ENCODE peak calls at places on chromosome 18, in six cellular contexts. One of them, this sample, is unnamed.

GRCh38 chr18:42765225-42765624 is 350.3 kb downstream of the RIT2 start:
- DNase-seq in endothelial cell of umbilical vein: no peak
- DNase-seq in K562: no peak
- DNase-seq in HepG2: no peak
- DNase-seq in GM12878: no peak
- DNase-seq in A549: no peak
- DNase-seq in this sample: no peak

GRCh38 chr18:59516356-59517155 is 157.5 kb upstream of the LMAN1 start:
- DNase-seq in K562: peak
- DNase-seq in GM12878: no peak
- DNase-seq in A549: peak
- DNase-seq in HepG2: peak
- DNase-seq in endothelial cell of umbilical vein: peak
- DNase-seq in this sample: no peak

GRCh38 chr18:2173464-2173863 is 397.8 kb downstream of the METTL4 start:
- DNase-seq in A549: peak
- DNase-seq in K562: no peak
- DNase-seq in endothelial cell of umbilical vein: peak
- DNase-seq in GM12878: no peak
- DNase-seq in HepG2: no peak
- DNase-seq in this sample: peak

GRCh38 chr18:23918395-23919032 is 96.0 kb upstream of the TTC39C start:
- DNase-seq in A549: peak
- DNase-seq in K562: peak
- DNase-seq in endothelial cell of umbilical vein: peak
- DNase-seq in GM12878: no peak
- DNase-seq in HepG2: peak
- DNase-seq in this sample: peak

GRCh38 chr18:50814387-50814786 is 5.4 kb downstream of the MRO start:
- DNase-seq in A549: no peak
- DNase-seq in GM12878: no peak
- DNase-seq in K562: no peak
- DNase-seq in endothelial cell of umbilical vein: no peak
- DNase-seq in HepG2: no peak
- DNase-seq in this sample: no peak

GRCh38 chr18:22378672-22379282 is 38.9 kb downstream of the CTAGE1 start:
- DNase-seq in endothelial cell of umbilical vein: peak
- DNase-seq in A549: peak
- DNase-seq in HepG2: peak
- DNase-seq in K562: peak
- DNase-seq in GM12878: no peak
- DNase-seq in this sample: peak

GRCh38 chr18:3306391-3306790 is 44.5 kb downstream of the MYL12B start:
- DNase-seq in HepG2: no peak
- DNase-seq in endothelial cell of umbilical vein: no peak
- DNase-seq in A549: no peak
- DNase-seq in GM12878: no peak
- DNase-seq in K562: no peak
- DNase-seq in this sample: no peak

GRCh38 chr18:50401888-50402287 is 27.0 kb downstream of the SKA1 start:
- DNase-seq in K562: peak
- DNase-seq in endothelial cell of umbilical vein: no peak
- DNase-seq in HepG2: peak
- DNase-seq in GM12878: no peak
- DNase-seq in A549: no peak
- DNase-seq in this sample: no peak

GRCh38 chr18:59769105-59769865 is 72.1 kb upstream of the CCBE1 start:
- DNase-seq in HepG2: no peak
- DNase-seq in K562: no peak
- DNase-seq in endothelial cell of umbilical vein: no peak
- DNase-seq in GM12878: no peak
- DNase-seq in A549: no peak
- DNase-seq in this sample: no peak

GRCh38 chr18:28802546-28802945 is 625.6 kb upstream of the CDH2 start:
- DNase-seq in K562: no peak
- DNase-seq in HepG2: no peak
- DNase-seq in GM12878: no peak
- DNase-seq in endothelial cell of umbilical vein: peak
- DNase-seq in A549: no peak
- DNase-seq in this sample: no peak

GRCh38 chr18:60067426-60068210 is 167.8 kb downstream of the PMAIP1 start:
- DNase-seq in K562: no peak
- DNase-seq in GM12878: no peak
- DNase-seq in HepG2: no peak
- DNase-seq in endothelial cell of umbilical vein: no peak
- DNase-seq in A549: no peak
- DNase-seq in this sample: no peak

GRCh38 chr18:32770181-32770650 is 2.6 kb downstream of the KLHL14 start:
- DNase-seq in GM12878: no peak
- DNase-seq in A549: no peak
- DNase-seq in endothelial cell of umbilical vein: no peak
- DNase-seq in K562: no peak
- DNase-seq in HepG2: peak
- DNase-seq in this sample: no peak

GRCh38 chr18:3015203-3015590 is 2.3 kb upstream of the LPIN2 start:
- DNase-seq in endothelial cell of umbilical vein: peak
- DNase-seq in GM12878: no peak
- DNase-seq in K562: peak
- DNase-seq in A549: peak
- DNase-seq in HepG2: peak
- DNase-seq in this sample: peak

GRCh38 chr18:12657048-12657848 is 659 bp downstream of the SPIRE1 start:
- DNase-seq in A549: peak
- DNase-seq in GM12878: no peak
- DNase-seq in endothelial cell of umbilical vein: peak
- DNase-seq in HepG2: no peak
- DNase-seq in K562: peak
- DNase-seq in this sample: peak

GRCh38 chr18:10926565-10927194 is 222.7 kb downstream of the PIEZO2 start:
- DNase-seq in GM12878: peak
- DNase-seq in HepG2: no peak
- DNase-seq in K562: no peak
- DNase-seq in endothelial cell of umbilical vein: peak
- DNase-seq in A549: no peak
- DNase-seq in this sample: peak

GRCh38 chr18:21831413-21831831 is 90.8 kb downstream of the MIB1 start:
- DNase-seq in GM12878: no peak
- DNase-seq in K562: no peak
- DNase-seq in HepG2: no peak
- DNase-seq in endothelial cell of umbilical vein: no peak
- DNase-seq in A549: no peak
- DNase-seq in this sample: no peak

GRCh38 chr18:11260963-11261441 is 111.6 kb upstream of the PIEZO2 start:
- DNase-seq in GM12878: no peak
- DNase-seq in HepG2: no peak
- DNase-seq in endothelial cell of umbilical vein: no peak
- DNase-seq in A549: no peak
- DNase-seq in K562: no peak
- DNase-seq in this sample: no peak

GRCh38 chr18:5582054-5582453 is 38.3 kb upstream of the EPB41L3 start:
- DNase-seq in HepG2: no peak
- DNase-seq in endothelial cell of umbilical vein: peak
- DNase-seq in K562: no peak
- DNase-seq in A549: no peak
- DNase-seq in GM12878: no peak
- DNase-seq in this sample: no peak

GRCh38 chr18:37845498-37845897 is 279.9 kb upstream of the CELF4 start:
- DNase-seq in endothelial cell of umbilical vein: no peak
- DNase-seq in HepG2: no peak
- DNase-seq in GM12878: no peak
- DNase-seq in A549: no peak
- DNase-seq in K562: no peak
- DNase-seq in this sample: no peak

GRCh38 chr18:11676867-11677266 is 12.2 kb upstream of the GNAL start:
- DNase-seq in K562: peak
- DNase-seq in A549: peak
- DNase-seq in GM12878: no peak
- DNase-seq in HepG2: no peak
- DNase-seq in endothelial cell of umbilical vein: no peak
- DNase-seq in this sample: peak

GRCh38 chr18:74901347-74902169 is 303.9 kb downstream of the ZNF407 start:
- DNase-seq in GM12878: no peak
- DNase-seq in K562: no peak
- DNase-seq in A549: no peak
- DNase-seq in HepG2: no peak
- DNase-seq in endothelial cell of umbilical vein: no peak
- DNase-seq in this sample: peak

GRCh38 chr18:74896390-74896991 is 298.8 kb downstream of the ZNF407 start:
- DNase-seq in HepG2: peak
- DNase-seq in A549: peak
- DNase-seq in endothelial cell of umbilical vein: peak
- DNase-seq in K562: no peak
- DNase-seq in GM12878: no peak
- DNase-seq in this sample: peak

GRCh38 chr18:74897971-74898657 is 300.4 kb downstream of the ZNF407 start:
- DNase-seq in K562: no peak
- DNase-seq in endothelial cell of umbilical vein: peak
- DNase-seq in GM12878: no peak
- DNase-seq in HepG2: no peak
- DNase-seq in A549: no peak
- DNase-seq in this sample: no peak

GRCh38 chr18:74899554-74899953 is 301.9 kb downstream of the ZNF407 start:
- DNase-seq in A549: no peak
- DNase-seq in endothelial cell of umbilical vein: no peak
- DNase-seq in GM12878: no peak
- DNase-seq in K562: no peak
- DNase-seq in HepG2: no peak
- DNase-seq in this sample: no peak

GRCh38 chr18:74898965-74899364 is 301.3 kb downstream of the ZNF407 start:
- DNase-seq in A549: peak
- DNase-seq in K562: no peak
- DNase-seq in endothelial cell of umbilical vein: peak
- DNase-seq in HepG2: peak
- DNase-seq in GM12878: no peak
- DNase-seq in this sample: peak
- TF ChIP-seq MYC in A549: no peak
- TF ChIP-seq MYC in K562: no peak
- TF ChIP-seq MYC in endothelial cell of umbilical vein: no peak
- TF ChIP-seq MYC in HepG2: no peak
- TF ChIP-seq MYC in GM12878: no peak
- TF ChIP-seq MYC in this sample: no peak

GRCh38 chr18:57589162-57589561 is 2.7 kb upstream of the FECH start:
- DNase-seq in HepG2: no peak
- DNase-seq in A549: no peak
- DNase-seq in endothelial cell of umbilical vein: no peak
- DNase-seq in GM12878: no peak
- DNase-seq in K562: peak
- DNase-seq in this sample: no peak
- TF ChIP-seq POLR2A in HepG2: no peak
- TF ChIP-seq POLR2A in A549: no peak
- TF ChIP-seq POLR2A in endothelial cell of umbilical vein: no peak
- TF ChIP-seq POLR2A in GM12878: no peak
- TF ChIP-seq POLR2A in K562: no peak
- TF ChIP-seq POLR2A in this sample: no peak

GRCh38 chr18:48946329-48946835 is 4.4 kb downstream of the SMAD7 start:
- DNase-seq in endothelial cell of umbilical vein: peak
- DNase-seq in GM12878: no peak
- DNase-seq in A549: no peak
- DNase-seq in K562: no peak
- DNase-seq in HepG2: peak
- DNase-seq in this sample: no peak
- H3K4me3 ChIP-seq in endothelial cell of umbilical vein: no peak
- H3K4me3 ChIP-seq in GM12878: peak
- H3K4me3 ChIP-seq in A549: peak
- H3K4me3 ChIP-seq in K562: no peak
- H3K4me3 ChIP-seq in HepG2: peak
- H3K4me3 ChIP-seq in this sample: no peak

DNA sequence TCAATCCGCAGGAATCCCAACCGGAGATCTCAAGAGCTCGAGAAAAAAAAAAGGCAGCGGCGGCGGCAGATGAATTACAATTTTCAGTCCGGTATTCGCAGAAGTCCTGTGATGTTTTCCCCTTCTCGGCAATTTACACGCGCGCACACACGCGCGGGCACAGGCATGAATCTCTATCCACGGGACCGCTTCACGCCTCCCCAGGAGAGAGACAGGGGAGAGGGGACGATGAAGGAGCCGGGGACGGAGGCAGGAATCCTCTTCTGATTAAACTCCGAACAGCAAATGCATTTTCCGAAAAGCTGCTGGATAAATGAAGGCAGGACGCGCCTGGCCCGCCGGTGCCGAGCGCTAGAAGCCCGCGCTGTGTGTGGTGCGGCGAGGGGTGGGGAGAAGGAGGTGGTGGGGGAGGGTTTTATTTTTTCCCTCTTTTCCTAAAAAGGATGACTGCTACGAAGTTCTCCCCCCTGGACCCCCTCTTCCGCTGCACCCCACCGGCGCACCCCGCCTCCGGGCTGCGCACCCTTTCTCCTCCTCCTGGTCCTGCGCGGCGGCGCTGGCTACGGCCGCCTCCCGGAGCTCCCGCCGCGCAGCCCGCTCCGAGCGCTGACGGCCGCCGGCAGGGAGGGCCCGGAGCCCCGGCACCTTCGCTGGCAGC is at the start of gene BCL2:
- DNase-seq in K562: no peak
- DNase-seq in HepG2: no peak
- DNase-seq in endothelial cell of umbilical vein: peak
- DNase-seq in A549: peak
- DNase-seq in GM12878: no peak
- DNase-seq in this sample: peak
- TF ChIP-seq MYC in K562: no peak
- TF ChIP-seq MYC in HepG2: no peak
- TF ChIP-seq MYC in endothelial cell of umbilical vein: no peak
- TF ChIP-seq MYC in A549: no peak
- TF ChIP-seq MYC in GM12878: no peak
- TF ChIP-seq MYC in this sample: no peak

DNA sequence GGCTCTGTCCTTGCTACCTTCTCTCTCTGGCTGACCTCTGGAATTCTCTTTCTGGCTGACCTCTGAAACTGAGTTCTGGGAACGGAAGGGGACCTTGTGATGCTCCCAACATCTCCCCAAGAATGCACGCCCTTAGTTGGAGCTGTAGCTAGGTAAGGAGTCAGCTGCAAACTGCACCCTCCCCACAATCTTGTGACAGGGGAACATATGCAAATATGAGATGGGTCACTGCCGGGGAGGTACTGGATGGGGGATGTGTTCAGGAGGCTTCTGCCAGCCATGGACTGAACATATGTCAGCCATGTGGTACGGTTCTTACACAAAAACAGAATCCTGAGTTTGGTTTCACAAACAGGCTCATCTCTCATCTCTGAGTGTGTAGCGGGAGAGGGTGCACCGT is 34.2 kb downstream of the BCL2 start:
- DNase-seq in HepG2: no peak
- DNase-seq in GM12878: peak
- DNase-seq in K562: no peak
- DNase-seq in endothelial cell of umbilical vein: no peak
- DNase-seq in A549: no peak
- DNase-seq in this sample: no peak
- TF ChIP-seq POLR2A in HepG2: no peak
- TF ChIP-seq POLR2A in GM12878: peak
- TF ChIP-seq POLR2A in K562: no peak
- TF ChIP-seq POLR2A in endothelial cell of umbilical vein: no peak
- TF ChIP-seq POLR2A in A549: no peak
- TF ChIP-seq POLR2A in this sample: no peak

DNA sequence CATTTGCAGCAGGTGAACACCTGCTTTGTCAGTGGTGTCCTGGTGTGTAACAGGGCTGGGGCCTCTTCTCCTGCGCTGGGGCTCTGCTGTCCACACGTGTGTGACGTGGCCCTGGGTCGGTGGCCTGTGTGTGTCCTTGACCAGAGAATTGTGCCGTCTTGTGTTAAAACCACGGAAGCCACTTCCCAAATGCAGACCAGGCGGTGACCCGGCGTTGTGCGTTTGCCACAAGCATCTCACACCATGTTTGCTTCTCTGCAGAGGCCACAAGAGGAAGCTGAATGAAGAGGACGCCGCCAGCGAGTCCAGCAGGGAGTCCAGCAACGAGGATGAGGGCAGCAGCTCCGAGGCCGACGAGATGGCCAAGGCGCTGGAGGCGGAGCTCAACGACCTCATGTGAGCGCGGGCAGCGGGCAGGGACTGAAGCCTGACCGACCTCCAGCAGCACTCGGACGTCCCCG is 44.3 kb upstream of the KCNG2 start:
- DNase-seq in GM12878: no peak
- DNase-seq in K562: no peak
- DNase-seq in HepG2: no peak
- DNase-seq in A549: no peak
- DNase-seq in endothelial cell of umbilical vein: no peak
- DNase-seq in this sample: no peak
- H3K4me3 ChIP-seq in GM12878: no peak
- H3K4me3 ChIP-seq in K562: no peak
- H3K4me3 ChIP-seq in HepG2: no peak
- H3K4me3 ChIP-seq in A549: no peak
- H3K4me3 ChIP-seq in endothelial cell of umbilical vein: no peak
- H3K4me3 ChIP-seq in this sample: no peak